ENCODE peak calls at places on chromosomes 5 and 9, in four cellular contexts. S, H, N and L are unnamed samples.

GRCh38 chr5:105752801-105753200 is 1917.9 kb downstream of the EFNA5 start:
- DNase-seq in S (no peak), H (no peak), N (no peak), L (no peak)

GRCh38 chr5:107389769-107390168 is 281.0 kb downstream of the EFNA5 start:
- DNase-seq in S (no peak), H (no peak), N (no peak), L (no peak)

GRCh38 chr9:131690950-131691573 is 48.8 kb downstream of the RAPGEF1 start:
- DNase-seq in S (no peak), H (no peak), N (no peak), L (no peak)

GRCh38 chr9:108568093-108568492 is 287.7 kb downstream of the ACTL7B start:
- DNase-seq in S (no peak), H (no peak), N (peak; percentile 61), L (no peak)

GRCh38 chr9:73239868-73240267 is 88.2 kb downstream of the ANXA1 start:
- DNase-seq in S (no peak), H (no peak), N (no peak), L (no peak)

GRCh38 chr5:54159153-54159836 is 151.1 kb downstream of the ARL15 start:
- DNase-seq in S (no peak), H (no peak), N (peak; percentile 7), L (peak; percentile 61)

GRCh38 chr5:159518361-159518760 is 188.1 kb upstream of the IL12B start:
- DNase-seq in S (no peak), H (no peak), N (no peak), L (no peak)

GRCh38 chr9:89454498-89455355 is 43.2 kb downstream of the SEMA4D start:
- DNase-seq in S (no peak), H (no peak), N (no peak), L (no peak)

GRCh38 chr9:19174127-19174921 is 47.0 kb upstream of the PLIN2 start:
- DNase-seq in S (peak; percentile 64), H (peak; percentile 30), N (peak; percentile 79), L (peak; percentile 44)

GRCh38 chr5:154002511-154003020 is 36.1 kb downstream of the FAM114A2 start:
- DNase-seq in S (no peak), H (no peak), N (no peak), L (no peak)

DNA sequence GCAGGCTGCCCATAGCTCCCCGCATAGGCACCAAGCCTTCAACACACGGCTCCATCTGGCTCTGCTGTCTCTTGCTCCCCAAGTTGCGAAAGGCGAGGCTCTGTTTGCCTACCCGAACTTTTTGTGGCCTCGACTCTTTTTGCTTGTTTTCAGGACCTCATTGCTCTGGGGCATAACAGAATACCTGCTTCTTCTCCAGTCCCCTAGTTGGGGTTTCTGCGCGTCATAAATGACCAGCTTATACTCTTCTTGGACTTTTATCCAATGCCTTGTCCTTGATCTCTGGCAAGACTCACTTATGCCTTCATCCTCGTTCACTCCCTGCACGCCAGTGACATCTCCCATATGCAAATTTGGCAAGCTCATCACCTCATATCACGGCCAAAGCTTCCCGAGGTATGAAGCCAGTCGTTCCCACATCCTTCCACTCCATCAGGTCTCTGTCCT is 238.8 kb upstream of the ADAMTS16 start:
- DNase-seq in S (no peak), H (no peak), N (no peak), L (no peak)
- TF ChIP-seq CBFB in S (no peak), H (no peak), N (no peak), L (no peak)

GRCh38 chr5:161846731-161847130 is 1.2 kb upstream of the GABRA1 start:
- DNase-seq in S (no peak), H (peak; percentile 64), N (no peak), L (no peak)
- TF ChIP-seq CBFB in S (no peak), H (no peak), N (no peak), L (no peak)

GRCh38 chr9:5721279-5722087 is 92.6 kb downstream of the RIC1 start:
- DNase-seq in S (no peak), H (no peak), N (peak; percentile 91), L (no peak)
- TF ChIP-seq CBFB in S (no peak), H (no peak), N (no peak), L (no peak)

GRCh38 chr9:127489471-127490115 is 38.3 kb downstream of the LRSAM1 start:
- DNase-seq in S (no peak), H (peak; percentile 79), N (no peak), L (peak; percentile 37)

GRCh38 chr9:127490831-127491230 is 39.5 kb downstream of the LRSAM1 start:
- DNase-seq in S (no peak), H (no peak), N (no peak), L (no peak)

GRCh38 chr9:127482662-127483061 is 31.4 kb downstream of the LRSAM1 start:
- DNase-seq in S (no peak), H (no peak), N (no peak), L (no peak)

GRCh38 chr9:127488946-127489345 is 37.6 kb downstream of the LRSAM1 start:
- DNase-seq in S (no peak), H (no peak), N (no peak), L (no peak)

DNA sequence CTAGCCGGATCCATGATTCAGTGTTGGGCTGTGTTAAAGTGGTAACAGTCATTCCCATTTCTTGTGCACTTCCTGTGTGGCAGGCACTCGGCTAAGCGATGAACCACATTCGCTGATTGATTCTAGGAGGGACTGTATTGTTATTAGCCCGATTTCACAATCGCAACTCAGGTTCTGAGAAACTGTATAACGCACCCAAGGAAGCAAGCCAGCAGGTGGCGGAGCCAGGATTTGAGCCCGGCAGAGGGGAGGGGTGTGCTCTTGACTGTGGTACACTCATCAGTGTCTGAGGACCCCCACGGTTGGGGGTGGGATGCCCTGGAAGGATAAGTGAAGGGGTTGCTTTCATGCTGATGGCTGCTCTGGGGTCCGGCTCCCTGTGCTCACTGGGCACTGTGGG is 34.7 kb downstream of the LRSAM1 start:
- DNase-seq in S (no peak), H (no peak), N (no peak), L (no peak)
- TF ChIP-seq CBFB in S (no peak), H (no peak), N (no peak), L (no peak)

GRCh38 chr5:143352691-143353090 is 50.8 kb downstream of the NR3C1 start:
- DNase-seq in S (no peak), H (no peak), N (no peak), L (no peak)
- TF ChIP-seq CBFB in S (no peak), H (no peak), N (no peak), L (no peak)

DNA sequence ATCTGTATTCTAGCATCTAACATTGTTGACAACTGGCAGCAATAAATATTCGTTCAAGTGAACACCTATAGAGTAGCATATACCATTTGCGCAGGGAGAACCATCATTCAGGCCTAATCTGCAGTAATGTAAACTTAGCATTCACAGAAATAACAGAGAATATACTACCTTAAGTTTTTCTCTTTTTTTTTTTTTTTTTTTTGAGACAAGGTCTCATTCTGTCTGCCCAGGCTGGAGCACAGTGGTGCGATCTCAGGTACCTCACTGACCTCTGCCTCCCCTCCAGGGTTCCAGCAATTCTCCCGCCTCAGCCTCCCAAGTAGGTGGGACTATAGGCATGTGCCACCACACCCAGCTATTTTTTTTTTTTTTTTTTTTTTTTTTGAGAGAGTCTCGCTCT is 12.1 kb downstream of the UBAP2 start:
- DNase-seq in S (no peak), H (no peak), N (no peak), L (no peak)
- TF ChIP-seq CBFB in S (no peak), H (no peak), N (no peak), L (no peak)